ENCODE peak calls at places on chromosome 16, in five cellular contexts. V is astrocyte, Y is heart right ventricle, E is GM23338, P is GM12865. I is an unnamed sample.

GRCh38 chr16:22814330-22815105 is 556 bp downstream of the HS3ST2 start:
- DNase-seq in V (no peak), Y (no peak), E (peak), P (no peak), I (no peak)

GRCh38 chr16:67092227-67092626 is 17.5 kb upstream of the PHAF1 start:
- DNase-seq in V (peak), Y (no peak), E (no peak), P (no peak), I (no peak)

GRCh38 chr16:6286176-6286575 is 1046.5 kb upstream of the RBFOX1 start:
- DNase-seq in V (no peak), Y (no peak), E (no peak), P (no peak), I (no peak)

GRCh38 chr16:19008245-19008644 is 24.5 kb downstream of the TMC7 start:
- DNase-seq in V (peak), Y (no peak), E (no peak), P (peak), I (peak)

GRCh38 chr16:20879175-20880053 is 20.7 kb downstream of the DCUN1D3 start:
- DNase-seq in V (peak), Y (no peak), E (no peak), P (peak), I (no peak)

GRCh38 chr16:89070590-89070989 is 23.1 kb upstream of the ACSF3 start:
- DNase-seq in V (no peak), Y (no peak), E (no peak), P (no peak), I (no peak)

GRCh38 chr16:67910162-67910561 is 17.1 kb downstream of the PSKH1 start:
- DNase-seq in V (no peak), Y (no peak), E (no peak), P (peak), I (peak)

GRCh38 chr16:27405546-27406451 is 3.8 kb downstream of the IL21R start:
- DNase-seq in V (peak), Y (no peak), E (no peak), P (peak), I (no peak)

GRCh38 chr16:17275076-17275732 is 195.6 kb downstream of the XYLT1 start:
- DNase-seq in V (peak), Y (no peak), E (no peak), P (peak), I (no peak)

GRCh38 chr16:30173054-30173453 is 10.3 kb upstream of the CORO1A start:
- DNase-seq in V (no peak), Y (no peak), E (no peak), P (no peak), I (no peak)

GRCh38 chr16:50666658-50667496 is 14.2 kb downstream of the SNX20 start:
- DNase-seq in V (no peak), Y (no peak), E (peak), P (peak), I (no peak)

GRCh38 chr16:88941933-88942909 is 34.8 kb downstream of the CBFA2T3 start:
- DNase-seq in V (no peak), Y (peak), E (peak), P (peak), I (no peak)

GRCh38 chr16:88705076-88705684 is 1.0 kb downstream of the RNF166 start:
- DNase-seq in V (peak), Y (no peak), E (no peak), P (no peak), I (no peak)

GRCh38 chr16:24036614-24037013 is 200.8 kb downstream of the PRKCB start:
- DNase-seq in V (peak), Y (peak), E (peak), P (peak), I (peak)

GRCh38 chr16:57667069-57667525 is 1.0 kb upstream of the ADGRG3 start:
- DNase-seq in V (no peak), Y (no peak), E (no peak), P (no peak), I (no peak)

GRCh38 chr16:57668630-57669475 is 747 bp downstream of the ADGRG3 start:
- DNase-seq in V (no peak), Y (no peak), E (no peak), P (no peak), I (no peak)

GRCh38 chr16:57666353-57667068 is 1.6 kb upstream of the ADGRG3 start:
- DNase-seq in V (no peak), Y (no peak), E (no peak), P (no peak), I (no peak)

GRCh38 chr16:57668259-57668563 is at the start of gene ADGRG3:
- DNase-seq in V (no peak), Y (no peak), E (no peak), P (no peak), I (no peak)

GRCh38 chr16:57667526-57668258 is 414 bp upstream of the ADGRG3 start:
- DNase-seq in V (no peak), Y (no peak), E (peak), P (no peak), I (no peak)
- TF ChIP-seq CTCF in V (no peak), Y (peak), E (peak), P (peak), I (no peak)

DNA sequence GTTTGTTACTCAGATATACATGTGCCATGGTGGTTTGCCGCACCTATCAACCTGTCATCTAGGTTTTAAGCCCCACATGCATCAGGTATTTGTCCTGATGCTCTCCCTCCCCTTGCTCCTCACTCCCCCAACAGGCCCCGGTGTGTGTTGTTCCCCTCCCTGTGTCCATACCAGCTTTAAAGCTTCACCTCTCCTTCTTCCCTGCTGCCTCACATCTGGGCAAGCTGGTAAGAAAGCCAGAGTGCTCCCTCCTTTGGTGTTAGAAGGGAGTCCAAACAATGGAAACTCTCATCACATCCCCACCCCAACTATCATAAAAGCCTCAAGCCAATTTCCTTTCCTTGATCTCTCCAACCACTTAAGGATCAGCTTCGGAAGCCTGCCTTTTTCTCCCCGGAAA is 1115.6 kb upstream of the GOT2 start:
- DNase-seq in V (no peak), Y (no peak), E (peak), P (no peak), I (no peak)
- TF ChIP-seq CTCF in V (no peak), Y (no peak), E (peak), P (no peak), I (no peak)

DNA sequence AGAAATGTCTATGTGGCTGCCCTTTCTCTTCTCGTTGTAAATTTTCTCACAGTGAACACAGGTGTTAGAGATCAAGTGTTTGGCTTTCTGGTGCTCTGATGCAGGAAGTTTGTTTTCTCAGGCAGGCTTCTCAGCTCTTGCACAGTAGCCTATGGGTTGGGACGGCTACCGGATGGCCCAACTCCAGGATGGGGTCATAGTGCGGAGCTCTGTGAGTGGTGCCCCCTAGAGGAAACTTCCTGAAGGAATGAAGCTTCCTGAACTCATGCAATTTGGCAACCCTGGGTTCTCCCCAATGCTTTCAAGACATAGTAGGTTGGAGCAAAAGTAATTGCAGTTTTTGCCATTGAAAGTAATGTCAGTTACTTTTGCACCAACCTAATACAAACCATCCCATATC is 407.5 kb upstream of the HSBP1 start:
- DNase-seq in V (no peak), Y (no peak), E (peak), P (no peak), I (no peak)
- TF ChIP-seq CTCF in V (no peak), Y (peak), E (peak), P (no peak), I (no peak)

GRCh38 chr16:11915644-11916523 is at the start of gene GSPT1:
- DNase-seq in V (peak), Y (peak), E (peak), P (peak), I (peak)
- TF ChIP-seq CTCF in V (no peak), Y (peak), E (no peak), P (peak), I (no peak)

I was measured in AG09319.